ENCODE peak calls at places on chromosomes 5 and 9, in five cellular contexts. Y, A, I, U and T are unnamed samples.

GRCh38 chr9:89387970-89388867 is 69.9 kb downstream of the SECISBP2 start:
- DNase-seq in Y (peak; percentile 80), A (no peak), I (no peak), U (no peak), T (peak; percentile 77)

GRCh38 chr5:56900395-56900794 is 9.0 kb upstream of the SETD9 start:
- DNase-seq in Y (peak; percentile 38), U (no peak), I (no peak), A (no peak), T (no peak)

GRCh38 chr5:175216991-175217390 is 227.0 kb downstream of the DRD1 start:
- DNase-seq in I (no peak), U (no peak), Y (peak; percentile 80), A (no peak), T (no peak)

GRCh38 chr5:55159763-55160492 is at the start of gene GPX8:
- DNase-seq in Y (peak; percentile 93), I (peak; percentile 89), U (peak; percentile 72), A (no peak), T (peak; percentile 35)

GRCh38 chr5:135033866-135034185 is 202 bp downstream of the PITX1 start:
- DNase-seq in U (no peak), A (no peak), I (no peak), Y (no peak), T (no peak)

GRCh38 chr5:43981556-43981955 is 378.6 kb downstream of the NNT start:
- DNase-seq in U (no peak), I (peak; percentile 10), Y (no peak), A (no peak), T (no peak)

GRCh38 chr5:170380361-170380951 is 8.7 kb downstream of the KCNMB1 start:
- DNase-seq in A (no peak), Y (no peak), U (no peak), I (no peak), T (no peak)

GRCh38 chr5:159395202-159395601 is 64.9 kb upstream of the IL12B start:
- DNase-seq in Y (no peak), I (no peak), A (no peak), U (no peak), T (no peak)

GRCh38 chr5:126594676-126595485 is at the start of gene ALDH7A1:
- DNase-seq in I (peak; percentile 99), Y (peak; percentile 93), A (no peak), U (peak; percentile 94), T (peak; percentile 92)

GRCh38 chr5:171801-172331 is 19.4 kb upstream of the LRRC14B start:
- DNase-seq in A (no peak), U (no peak), I (no peak), Y (no peak), T (no peak)